ENCODE peak calls at places on chromosomes 1 and 21, in four cellular contexts. One of them, this sample, is unnamed.

GRCh38 chr1:216600730-216601426 is 122.4 kb downstream of the ESRRG start:
- DNase-seq in GM12878: no peak
- DNase-seq in H1: peak
- DNase-seq in HepG2: peak
- DNase-seq in this sample: no peak

GRCh38 chr1:221530791-221531190 is 211.1 kb downstream of the DUSP10 start:
- DNase-seq in GM12878: no peak
- DNase-seq in H1: no peak
- DNase-seq in HepG2: no peak
- DNase-seq in this sample: no peak

GRCh38 chr1:228085287-228085926 is 2.9 kb downstream of the ARF1 start:
- DNase-seq in GM12878: no peak
- DNase-seq in H1: no peak
- DNase-seq in HepG2: peak
- DNase-seq in this sample: peak

GRCh38 chr1:151547119-151547899 is 7.2 kb downstream of the TUFT1 start:
- DNase-seq in GM12878: no peak
- DNase-seq in H1: peak
- DNase-seq in HepG2: peak
- DNase-seq in this sample: no peak

GRCh38 chr1:53131590-53131938 is 10.9 kb downstream of the SLC1A7 start:
- DNase-seq in GM12878: no peak
- DNase-seq in H1: no peak
- DNase-seq in HepG2: no peak
- DNase-seq in this sample: no peak

GRCh38 chr1:91278754-91279153 is 125.9 kb downstream of the HFM1 start:
- DNase-seq in GM12878: no peak
- DNase-seq in H1: no peak
- DNase-seq in HepG2: peak
- DNase-seq in this sample: peak

GRCh38 chr1:192343304-192343703 is 26.5 kb downstream of the RGS21 start:
- DNase-seq in GM12878: no peak
- DNase-seq in H1: no peak
- DNase-seq in HepG2: no peak
- DNase-seq in this sample: no peak

GRCh38 chr1:19688041-19688842 is 23.6 kb downstream of the HTR6 start:
- DNase-seq in GM12878: no peak
- DNase-seq in H1: no peak
- DNase-seq in HepG2: no peak
- DNase-seq in this sample: no peak

GRCh38 chr1:172473302-172473701 is 29.4 kb upstream of the PIGC start:
- DNase-seq in GM12878: no peak
- DNase-seq in H1: no peak
- DNase-seq in HepG2: no peak
- DNase-seq in this sample: no peak

GRCh38 chr1:83889707-83890106 is 109.2 kb downstream of the TTLL7 start:
- DNase-seq in GM12878: no peak
- DNase-seq in H1: no peak
- DNase-seq in HepG2: no peak
- DNase-seq in this sample: no peak
- TF ChIP-seq BRCA1 in GM12878: no peak
- TF ChIP-seq BRCA1 in H1: no peak
- TF ChIP-seq BRCA1 in HepG2: no peak
- TF ChIP-seq BRCA1 in this sample: no peak

DNA sequence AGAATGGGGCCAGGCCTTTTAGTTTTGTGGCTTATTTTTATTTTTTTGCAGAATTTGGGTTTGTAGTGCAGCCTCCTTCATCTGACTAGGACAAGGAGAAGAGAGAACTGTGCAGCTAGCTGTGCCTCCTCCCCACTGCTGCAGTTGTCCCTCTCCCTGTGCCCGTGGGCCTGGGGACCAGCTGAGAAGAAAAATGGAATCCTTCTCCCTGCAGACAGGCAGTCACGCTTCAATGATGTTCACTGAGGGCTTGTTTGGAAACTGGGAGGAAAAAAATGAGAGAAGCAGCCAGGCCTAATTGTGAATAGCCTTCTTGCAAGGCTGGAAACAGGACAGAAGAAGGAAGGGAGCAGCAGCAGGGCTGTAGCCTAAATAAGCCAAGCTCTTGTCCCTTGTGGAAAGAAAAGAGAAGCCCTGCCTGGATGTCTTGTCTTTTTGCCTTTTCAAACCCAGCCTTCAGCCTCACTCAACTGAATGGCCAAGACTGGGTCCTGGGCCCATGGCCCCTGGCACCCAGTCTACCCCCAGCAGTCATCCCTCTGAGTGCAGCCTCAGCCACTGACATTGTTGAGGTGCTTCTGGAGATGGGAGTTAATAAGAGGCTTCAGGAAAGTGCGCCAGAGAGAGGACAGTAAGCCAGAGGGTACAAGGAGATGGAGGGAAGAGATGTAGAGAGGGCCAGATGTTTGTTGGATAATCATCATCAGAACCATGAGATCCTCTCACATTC is 7.0 kb downstream of the FNDC5 start:
- DNase-seq in GM12878: no peak
- DNase-seq in H1: no peak
- DNase-seq in HepG2: no peak
- DNase-seq in this sample: no peak
- TF ChIP-seq BRCA1 in GM12878: no peak
- TF ChIP-seq BRCA1 in H1: no peak
- TF ChIP-seq BRCA1 in HepG2: no peak
- TF ChIP-seq BRCA1 in this sample: no peak

GRCh38 chr1:84159533-84160240 is 15.6 kb downstream of the PRKACB start:
- DNase-seq in GM12878: no peak
- DNase-seq in H1: no peak
- DNase-seq in HepG2: no peak
- DNase-seq in this sample: no peak

GRCh38 chr1:84152649-84153056 is 8.6 kb downstream of the PRKACB start:
- DNase-seq in GM12878: peak
- DNase-seq in H1: no peak
- DNase-seq in HepG2: no peak
- DNase-seq in this sample: no peak

GRCh38 chr1:84155517-84155916 is 11.4 kb downstream of the PRKACB start:
- DNase-seq in GM12878: no peak
- DNase-seq in H1: no peak
- DNase-seq in HepG2: no peak
- DNase-seq in this sample: no peak

DNA sequence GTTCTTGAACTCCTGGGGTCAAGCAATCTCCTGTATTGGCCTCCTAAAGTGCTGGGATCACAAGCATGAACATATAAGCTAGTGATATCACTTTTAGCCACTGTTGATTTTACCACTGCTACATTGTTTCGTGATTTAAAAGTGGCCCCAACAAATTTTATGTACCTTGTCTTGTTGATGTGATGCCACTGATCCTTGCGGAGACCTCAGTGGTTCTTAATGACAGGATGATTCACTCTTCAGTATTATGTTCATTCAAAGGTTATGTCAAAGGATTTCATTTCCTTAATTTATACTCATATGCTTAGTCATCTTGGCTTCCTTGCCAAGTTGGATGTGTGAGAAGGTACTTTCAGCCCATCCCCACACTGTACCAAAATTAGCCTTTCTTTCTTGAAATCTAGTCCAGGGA is 12.1 kb downstream of the PRKACB start:
- DNase-seq in GM12878: no peak
- DNase-seq in H1: no peak
- DNase-seq in HepG2: no peak
- DNase-seq in this sample: no peak
- TF ChIP-seq BRCA1 in GM12878: no peak
- TF ChIP-seq BRCA1 in H1: no peak
- TF ChIP-seq BRCA1 in HepG2: no peak
- TF ChIP-seq BRCA1 in this sample: no peak

DNA sequence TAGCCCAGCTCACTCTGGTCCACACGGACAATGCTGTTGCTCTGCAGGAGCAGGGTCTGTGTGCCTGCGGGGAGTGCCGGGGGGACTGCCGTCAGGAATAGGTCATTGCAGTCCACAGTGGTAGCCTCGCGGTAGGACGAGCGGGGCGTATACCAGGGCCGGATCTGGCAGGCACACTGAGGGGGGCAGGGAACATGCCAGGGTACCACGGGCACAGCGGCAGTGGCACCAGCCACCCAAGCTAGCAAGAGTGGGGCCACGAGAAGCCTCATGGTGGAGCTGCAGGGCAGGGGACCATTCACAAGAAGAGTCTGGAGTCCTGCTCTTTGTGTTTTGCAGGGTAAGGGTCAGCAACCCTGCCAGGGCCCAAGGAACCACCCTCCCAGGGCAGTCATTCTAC is 65.8 kb downstream of the LRRN2 start:
- DNase-seq in GM12878: no peak
- DNase-seq in H1: no peak
- DNase-seq in HepG2: no peak
- DNase-seq in this sample: no peak
- TF ChIP-seq BRCA1 in GM12878: no peak
- TF ChIP-seq BRCA1 in H1: no peak
- TF ChIP-seq BRCA1 in HepG2: no peak
- TF ChIP-seq BRCA1 in this sample: no peak

GRCh38 chr1:234957330-234958065 is 171.1 kb downstream of the TOMM20 start:
- DNase-seq in GM12878: no peak
- DNase-seq in H1: peak
- DNase-seq in HepG2: peak
- DNase-seq in this sample: peak

GRCh38 chr1:234953655-234954420 is 174.8 kb downstream of the TOMM20 start:
- DNase-seq in GM12878: no peak
- DNase-seq in H1: no peak
- DNase-seq in HepG2: no peak
- DNase-seq in this sample: no peak

GRCh38 chr1:234954613-234955012 is 174.0 kb downstream of the TOMM20 start:
- DNase-seq in GM12878: no peak
- DNase-seq in H1: no peak
- DNase-seq in HepG2: no peak
- DNase-seq in this sample: no peak

GRCh38 chr1:234956821-234957329 is 171.8 kb downstream of the TOMM20 start:
- DNase-seq in GM12878: no peak
- DNase-seq in H1: no peak
- DNase-seq in HepG2: peak
- DNase-seq in this sample: peak

DNA sequence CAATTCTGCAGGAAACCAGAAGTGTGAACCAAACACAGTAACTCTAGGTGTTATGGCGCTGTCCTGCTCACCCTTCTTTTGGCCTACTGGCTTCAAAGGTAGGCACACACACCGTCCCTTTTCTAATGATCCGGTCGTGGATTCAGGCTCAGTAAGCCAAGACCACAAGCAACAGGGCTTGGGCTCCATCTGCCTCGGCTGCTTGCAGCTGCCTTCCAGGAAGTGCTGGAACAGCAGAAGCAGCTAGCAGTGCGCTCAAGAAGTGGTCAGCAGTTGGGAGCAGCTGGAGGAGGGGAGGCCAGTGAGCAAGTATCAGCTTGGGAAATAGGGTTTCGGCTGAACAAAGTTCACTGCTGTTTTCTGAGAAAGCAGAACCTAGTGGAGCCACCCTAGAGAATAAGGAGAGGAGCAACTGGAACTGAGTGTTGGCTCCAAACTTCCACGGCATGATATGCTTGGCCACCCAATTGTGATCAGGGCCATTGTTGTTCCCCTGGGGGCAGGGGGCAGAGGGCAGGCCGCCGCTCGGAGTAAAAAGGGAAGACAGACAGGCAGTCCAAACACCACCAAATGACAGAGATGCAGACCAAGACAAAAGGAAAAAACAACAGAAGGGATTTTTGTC is 173.4 kb downstream of the TOMM20 start:
- DNase-seq in GM12878: no peak
- DNase-seq in H1: no peak
- DNase-seq in HepG2: no peak
- DNase-seq in this sample: peak
- TF ChIP-seq BRCA1 in GM12878: no peak
- TF ChIP-seq BRCA1 in H1: no peak
- TF ChIP-seq BRCA1 in HepG2: no peak
- TF ChIP-seq BRCA1 in this sample: no peak

DNA sequence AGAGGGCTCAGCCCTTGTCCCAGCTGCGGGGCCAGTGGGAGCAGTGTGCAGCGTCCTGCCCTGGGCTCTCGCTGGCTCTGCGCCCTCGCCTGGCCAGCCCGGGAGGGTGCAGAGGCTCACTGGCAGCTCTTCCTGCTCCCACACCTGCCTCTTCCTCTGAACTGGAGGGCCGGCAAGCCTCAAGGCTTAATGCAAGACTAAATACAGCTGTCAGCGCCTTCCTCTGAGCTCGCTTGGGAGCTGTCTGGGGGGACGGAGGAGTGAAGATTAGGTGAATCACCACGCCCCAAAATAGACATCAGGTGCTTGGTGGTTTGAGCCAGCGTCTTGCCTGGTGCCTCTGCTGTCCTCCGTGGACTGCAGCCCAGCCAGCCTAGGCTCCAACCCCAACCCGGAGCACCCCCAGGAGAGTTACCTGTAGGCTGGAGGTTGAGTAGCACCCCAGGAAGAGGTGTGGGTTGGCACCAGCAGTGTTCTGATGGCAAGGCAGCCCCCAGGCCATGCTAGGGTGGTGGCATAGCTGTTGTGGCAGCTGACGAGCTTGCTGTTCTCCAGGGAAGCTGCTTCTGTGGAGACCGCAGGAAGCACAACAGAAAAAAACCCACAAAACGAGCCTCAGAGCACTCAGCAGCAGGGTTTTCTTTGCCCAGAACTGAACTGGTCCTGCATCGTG is 36.9 kb downstream of the UMODL1 start:
- DNase-seq in GM12878: no peak
- DNase-seq in H1: no peak
- DNase-seq in HepG2: peak
- DNase-seq in this sample: peak
- TF ChIP-seq BRCA1 in GM12878: no peak
- TF ChIP-seq BRCA1 in H1: no peak
- TF ChIP-seq BRCA1 in HepG2: no peak
- TF ChIP-seq BRCA1 in this sample: no peak

GRCh38 chr1:183318433-183318832 is 99.7 kb downstream of the NMNAT2 start:
- DNase-seq in GM12878: peak
- DNase-seq in H1: no peak
- DNase-seq in HepG2: peak
- DNase-seq in this sample: no peak
- TF ChIP-seq BRCA1 in GM12878: no peak
- TF ChIP-seq BRCA1 in H1: no peak
- TF ChIP-seq BRCA1 in HepG2: no peak
- TF ChIP-seq BRCA1 in this sample: no peak

GRCh38 chr21:31623664-31624063 is 35.8 kb upstream of the SOD1 start:
- DNase-seq in GM12878: no peak
- DNase-seq in H1: no peak
- DNase-seq in HepG2: no peak
- DNase-seq in this sample: peak
- TF ChIP-seq BRCA1 in GM12878: no peak
- TF ChIP-seq BRCA1 in H1: no peak
- TF ChIP-seq BRCA1 in HepG2: no peak
- TF ChIP-seq BRCA1 in this sample: no peak